ENCODE peak calls at places on chromosomes 4 and X, in seven cellular contexts. Q is NCI-H1930; O is activated T-cell treated with anti-CD3 and anti-CD28 coated beads, Interleukin-2, amount 50 U/mL, for 4 hours; M is AG09319; L is activated CD4-positive, alpha-beta T cell treated with anti-CD3 and anti-CD28 coated beads for 48 hours; G is substantia nigra; H is glutamatergic neuron. R is an unnamed sample.

GRCh38 chr4:168636506-168637176 is 139.8 kb downstream of the PALLD start:
- DNase-seq in Q (no peak), O (no peak), M (no peak), L (no peak), G (no peak), H (no peak), R (no peak)

GRCh38 chr4:57442834-57443291 is 332.7 kb upstream of the IGFBP7 start:
- DNase-seq in Q (no peak), O (no peak), M (no peak), L (peak; percentile 9), G (peak; percentile 16), H (peak; percentile 74), R (peak; percentile 62)

GRCh38 chr4:124025423-124025822 is 628.8 kb downstream of the SPRY1 start:
- DNase-seq in Q (no peak), O (no peak), M (no peak), L (no peak), G (no peak), H (no peak), R (no peak)

GRCh38 chr4:169774466-169775445 is 17.0 kb upstream of the HPF1 start:
- DNase-seq in Q (no peak), O (peak; percentile 52), M (no peak), L (peak; percentile 18), G (no peak), H (peak; percentile 52), R (peak; percentile 62)

GRCh38 chrX:13828392-13828791 is 11.5 kb upstream of the GPM6B start:
- DNase-seq in Q (no peak), O (no peak), M (no peak), L (no peak), G (no peak), H (no peak), R (no peak)

GRCh38 chrX:154374361-154375155 is at the start of gene FLNA:
- DNase-seq in Q (no peak), O (no peak), M (no peak), L (no peak), G (no peak), H (peak; percentile 49), R (peak; percentile 82)

GRCh38 chrX:34909151-34909550 is 33.4 kb upstream of the FAM47B start:
- DNase-seq in Q (peak; percentile 15), O (no peak), M (no peak), L (no peak), G (no peak), H (no peak), R (no peak)

GRCh38 chr4:74123065-74123728 is 24.2 kb upstream of the CXCL2 start:
- DNase-seq in Q (no peak), O (no peak), M (peak; percentile 32), L (no peak), G (no peak), H (peak; percentile 27), R (peak; percentile 30)

GRCh38 chrX:56947695-56948094 is 47.6 kb downstream of the SPIN3 start:
- DNase-seq in Q (no peak), O (no peak), M (no peak), L (no peak), G (no peak), H (no peak), R (no peak)

GRCh38 chr4:44725166-44725565 is 1.2 kb downstream of the GNPDA2 start:
- DNase-seq in Q (no peak), O (no peak), M (no peak), L (no peak), G (no peak), H (no peak), R (no peak)

GRCh38 chr4:19971829-19972228 is 279.9 kb upstream of the SLIT2 start:
- DNase-seq in Q (no peak), O (no peak), M (no peak), L (no peak), G (no peak), H (no peak), R (no peak)

GRCh38 chr4:33316033-33316432 is 2595.9 kb downstream of the PCDH7 start:
- DNase-seq in Q (no peak), O (no peak), M (no peak), L (no peak), G (no peak), H (no peak), R (no peak)

GRCh38 chr4:40466789-40467188 is 131.7 kb downstream of the CHRNA9 start:
- DNase-seq in Q (no peak), O (no peak), M (no peak), L (no peak), G (no peak), H (no peak), R (no peak)

GRCh38 chr4:129581305-129581704 is 485.4 kb downstream of the C4orf33 start:
- DNase-seq in Q (no peak), O (no peak), M (no peak), L (no peak), G (no peak), H (no peak), R (no peak)

GRCh38 chr4:137558951-137559350 is 26.7 kb upstream of the PCDH18 start:
- DNase-seq in Q (no peak), O (no peak), M (no peak), L (no peak), G (no peak), H (no peak), R (no peak)

GRCh38 chr4:134687646-134688628 is 486.3 kb upstream of the PABPC4L start:
- DNase-seq in Q (no peak), O (no peak), M (no peak), L (no peak), G (no peak), H (no peak), R (no peak)

GRCh38 chr4:1137063-1137771 is 23.9 kb upstream of the RNF212 start:
- DNase-seq in Q (no peak), O (no peak), M (no peak), L (no peak), G (no peak), H (no peak), R (no peak)

GRCh38 chrX:86714441-86714840 is 566.2 kb downstream of the DACH2 start:
- DNase-seq in Q (no peak), O (no peak), M (no peak), L (no peak), G (no peak), H (no peak), R (no peak)

GRCh38 chr4:176775326-176775725 is 17.4 kb downstream of the VEGFC start:
- DNase-seq in Q (no peak), O (no peak), M (no peak), L (no peak), G (no peak), H (no peak), R (no peak)

GRCh38 chr4:2006956-2007653 is 1.7 kb downstream of the NELFA start:
- DNase-seq in Q (no peak), O (no peak), M (no peak), L (no peak), G (no peak), H (no peak), R (no peak)

GRCh38 chr4:6560416-6561172 is 14.4 kb upstream of the MAN2B2 start:
- DNase-seq in Q (no peak), O (no peak), M (no peak), L (no peak), G (no peak), H (no peak), R (no peak)

GRCh38 chr4:129344058-129344457 is 248.1 kb downstream of the C4orf33 start:
- DNase-seq in Q (no peak), O (no peak), M (no peak), L (peak; percentile 9), G (no peak), H (no peak), R (no peak)

GRCh38 chrX:46737462-46737861 is 21.5 kb downstream of the SLC9A7 start:
- DNase-seq in Q (no peak), O (no peak), M (peak; percentile 35), L (no peak), G (no peak), H (no peak), R (no peak)

GRCh38 chrX:1388651-1389050 is 3.3 kb downstream of the SLC25A6 start:
- DNase-seq in Q (no peak), O (no peak), M (no peak), L (no peak), G (no peak), H (no peak), R (no peak)

GRCh38 chr4:54961357-54961975 is 163.9 kb downstream of the KDR start:
- DNase-seq in Q (peak; percentile 88), O (no peak), M (no peak), L (no peak), G (no peak), H (no peak), R (no peak)

GRCh38 chr4:68498413-68499007 is 51.2 kb downstream of the TMPRSS11E start:
- DNase-seq in Q (no peak), O (peak; percentile 36), M (peak; percentile 24), L (peak; percentile 68), G (peak; percentile 0), H (peak; percentile 54), R (peak; percentile 35)

GRCh38 chr4:25351777-25352421 is 25.2 kb upstream of the ANAPC4 start:
- DNase-seq in Q (no peak), O (no peak), M (no peak), L (no peak), G (no peak), H (no peak), R (no peak)

GRCh38 chr4:72365981-72366380 is 203.0 kb downstream of the ADAMTS3 start:
- DNase-seq in Q (no peak), O (no peak), M (no peak), L (no peak), G (no peak), H (no peak), R (no peak)

GRCh38 chr4:150216725-150217124 is 138.5 kb downstream of the DCLK2 start:
- DNase-seq in Q (no peak), O (no peak), M (no peak), L (no peak), G (peak; percentile 31), H (no peak), R (no peak)

GRCh38 chr4:8709050-8709728 is 116.6 kb downstream of the CPZ start:
- DNase-seq in Q (no peak), O (no peak), M (no peak), L (no peak), G (no peak), H (no peak), R (no peak)

GRCh38 chr4:3302164-3302785 is 9.5 kb downstream of the RGS12 start:
- DNase-seq in Q (no peak), O (peak; percentile 60), M (no peak), L (peak; percentile 75), G (no peak), H (no peak), R (no peak)

GRCh38 chr4:15374697-15375096 is 53.1 kb upstream of the C1QTNF7 start:
- DNase-seq in Q (no peak), O (no peak), M (no peak), L (no peak), G (no peak), H (no peak), R (no peak)

GRCh38 chrX:46637937-46638336 is 64.4 kb downstream of the CHST7 start:
- DNase-seq in Q (no peak), O (no peak), M (no peak), L (peak; percentile 12), G (no peak), H (no peak), R (no peak)